ENCODE peak calls at places on chromosomes 4 and X, in four cellular contexts. C is activated T-helper 1 cell treated with anti-CD3 and anti-CD28 coated beads, Interleukin-2, amount 50 U/mL, for 16 hours; P is mesothelial cell of epicardium; J is GDM1. E is an unnamed sample.

GRCh38 chr4:169283114-169283509 is 12.4 kb upstream of the SH3RF1 start:
- DNase-seq in C (no peak), P (no peak), J (no peak), E (no peak)

GRCh38 chrX:125203737-125204578 is 115.7 kb upstream of the TEX13C start:
- DNase-seq in C (no peak), P (peak), J (no peak), E (no peak)

GRCh38 chr4:148441624-148441985 is 609 bp downstream of the NR3C2 start:
- DNase-seq in C (no peak), P (no peak), J (no peak), E (no peak)

GRCh38 chr4:89906787-89907521 is 12.3 kb downstream of the MMRN1 start:
- DNase-seq in C (no peak), P (no peak), J (no peak), E (no peak)

GRCh38 chr4:147984065-147984777 is 252.3 kb downstream of the ARHGAP10 start:
- DNase-seq in C (no peak), P (no peak), J (no peak), E (peak)

GRCh38 chrX:63754141-63754859 is 30.7 kb downstream of the ARHGEF9 start:
- DNase-seq in C (peak), P (no peak), J (no peak), E (no peak)

GRCh38 chrX:69556094-69557011 is 52.2 kb downstream of the NALF2 start:
- DNase-seq in C (no peak), P (no peak), J (no peak), E (peak)

GRCh38 chrX:111262086-111262485 is 8.2 kb downstream of the CAPN6 start:
- DNase-seq in C (no peak), P (no peak), J (no peak), E (no peak)

GRCh38 chrX:2134782-2135181 is 366.0 kb downstream of the DHRSX start:
- DNase-seq in C (no peak), P (no peak), J (no peak), E (no peak)

GRCh38 chr4:27357283-27357682 is 496.6 kb downstream of the STIM2 start:
- DNase-seq in C (no peak), P (no peak), J (no peak), E (no peak)

GRCh38 chr4:6416518-6417286 is 55.7 kb downstream of the PPP2R2C start:
- DNase-seq in C (no peak), P (no peak), J (no peak), E (no peak)

GRCh38 chrX:21989415-21989814 is 42.7 kb upstream of the PHEX start:
- DNase-seq in C (no peak), P (no peak), J (no peak), E (no peak)

GRCh38 chr4:176444741-176445140 is 125.0 kb downstream of the SPCS3 start:
- DNase-seq in C (no peak), P (no peak), J (no peak), E (no peak)

GRCh38 chr4:89704651-89705395 is 132.1 kb downstream of the SNCA start:
- DNase-seq in C (no peak), P (no peak), J (no peak), E (no peak)

GRCh38 chr4:158807696-158808095 is 38.9 kb downstream of the FNIP2 start:
- DNase-seq in C (no peak), P (no peak), J (no peak), E (no peak)

GRCh38 chr4:123671633-123672404 is 275.2 kb downstream of the SPRY1 start:
- DNase-seq in C (no peak), P (no peak), J (no peak), E (no peak)

GRCh38 chrX:23317799-23318724 is 16.6 kb upstream of the PTCHD1 start:
- DNase-seq in C (no peak), P (no peak), J (peak), E (no peak)

GRCh38 chr4:67452100-67452887 is 93.0 kb downstream of the CENPC start:
- DNase-seq in C (no peak), P (no peak), J (no peak), E (no peak)

GRCh38 chr4:6474053-6474568 is 1.7 kb upstream of the PPP2R2C start:
- DNase-seq in C (no peak), P (no peak), J (no peak), E (no peak)